ENCODE peak calls at places on chromosomes 1 and 21, in seven cellular contexts. U, R, B, Z, S, I and L are unnamed samples.

GRCh38 chr21:46401186-46401910 is 57.3 kb upstream of the DIP2A start:
- ATAC-seq in R (no peak), S (no peak), Z (no peak), B (no peak), U (no peak), I (no peak), L (no peak)

GRCh38 chr1:6358757-6359567 is 34.6 kb downstream of the ACOT7 start:
- ATAC-seq in U (peak; percentile 33), S (no peak), B (peak; percentile 86), Z (peak; percentile 68), R (peak; percentile 50), I (peak; percentile 79), L (no peak)

GRCh38 chr1:83022206-83022605 is 976.7 kb downstream of the TTLL7 start:
- ATAC-seq in Z (no peak), U (no peak), B (no peak), R (no peak), S (no peak), I (no peak), L (no peak)

GRCh38 chr1:27416387-27417111 is 24.1 kb downstream of the GPR3 start:
- ATAC-seq in I (peak; percentile 73), Z (peak; percentile 57), R (peak; percentile 53), B (peak; percentile 59), U (peak; percentile 63), S (no peak), L (peak; percentile 76)

GRCh38 chr1:88433556-88433955 is 250.5 kb upstream of the PKN2 start:
- ATAC-seq in S (no peak), U (peak; percentile 29), B (no peak), I (no peak), Z (no peak), R (no peak), L (no peak)

GRCh38 chr1:234396871-234397270 is 23.6 kb downstream of the COA6 start:
- ATAC-seq in R (no peak), Z (no peak), U (no peak), B (no peak), I (no peak), S (no peak), L (no peak)

GRCh38 chr1:245956225-245956624 is 550.9 kb downstream of the SMYD3 start:
- ATAC-seq in I (peak; percentile 70), U (no peak), S (no peak), Z (peak; percentile 81), R (peak; percentile 90), B (peak; percentile 87), L (no peak)

GRCh38 chr21:42515708-42516502 is 2.3 kb downstream of the SLC37A1 start:
- ATAC-seq in Z (no peak), R (no peak), I (no peak), S (no peak), U (no peak), B (no peak), L (no peak)

GRCh38 chr1:209708297-209708696 is 3.7 kb downstream of the HSD11B1 start:
- ATAC-seq in Z (no peak), R (no peak), S (no peak), I (no peak), U (no peak), B (no peak), L (no peak)

GRCh38 chr1:119001181-119002018 is 13.3 kb upstream of the TBX15 start:
- ATAC-seq in I (no peak), S (no peak), Z (no peak), R (no peak), B (no peak), U (peak; percentile 24), L (no peak)

GRCh38 chr1:3432306-3432705 is 22.2 kb upstream of the ARHGEF16 start:
- ATAC-seq in S (no peak), U (no peak), I (no peak), R (no peak), Z (no peak), B (no peak), L (no peak)

GRCh38 chr1:56249244-56249643 is 330.1 kb downstream of the PLPP3 start:
- ATAC-seq in Z (no peak), S (no peak), U (no peak), R (no peak), I (no peak), B (no peak), L (no peak)

GRCh38 chr21:36606292-36606982 is 92.5 kb upstream of the SIM2 start:
- ATAC-seq in Z (no peak), I (no peak), S (no peak), U (no peak), B (no peak), R (no peak), L (no peak)

GRCh38 chr21:26845066-26845749 is at the start of gene ADAMTS1:
- ATAC-seq in I (no peak), Z (no peak), R (no peak), S (peak; percentile 35), B (no peak), U (peak; percentile 26), L (no peak)

GRCh38 chr1:157138220-157139124 is at the start of gene ETV3:
- ATAC-seq in R (peak; percentile 84), S (peak; percentile 91), U (peak; percentile 91), Z (peak; percentile 92), B (peak; percentile 78), I (peak; percentile 81), L (peak; percentile 87)

GRCh38 chr1:180623579-180624347 is 8.1 kb upstream of the XPR1 start:
- ATAC-seq in U (no peak), I (no peak), B (no peak), S (no peak), R (no peak), Z (no peak), L (no peak)

GRCh38 chr1:230860617-230861384 is 7.5 kb downstream of the C1orf198 start:
- ATAC-seq in B (no peak), U (no peak), I (no peak), R (no peak), Z (no peak), S (no peak), L (no peak)

GRCh38 chr1:33583567-33583966 is 111.1 kb downstream of the ZSCAN20 start:
- ATAC-seq in S (no peak), I (no peak), U (no peak), R (no peak), Z (no peak), B (no peak), L (no peak)

GRCh38 chr1:220151454-220151853 is 57.5 kb downstream of the IARS2 start:
- ATAC-seq in S (no peak), I (no peak), U (no peak), Z (no peak), R (no peak), B (no peak), L (no peak)

GRCh38 chr1:31751822-31752241 is 12.3 kb downstream of the ADGRB2 start:
- ATAC-seq in U (no peak), B (no peak), Z (no peak), S (no peak), I (no peak), R (no peak), L (no peak)

GRCh38 chr1:115084902-115085505 is 4.3 kb downstream of the TSPAN2 start:
- ATAC-seq in U (no peak), B (no peak), R (no peak), I (peak; percentile 27), Z (no peak), S (no peak), L (no peak)

GRCh38 chr1:3858231-3858981 is 1.1 kb downstream of the DFFB start:
- ATAC-seq in U (peak; percentile 5), B (no peak), I (no peak), Z (no peak), R (no peak), S (no peak), L (no peak)